ENCODE peak calls at places on chromosomes 2 and 18, in eight cellular contexts. E is NAMALWA; R is amniotic epithelial cell; B is neural crest cell; C is transverse colon; P is A172; T is ACHN; M is effector CD4-positive, alpha-beta T cell. J is an unnamed sample.

GRCh38 chr2:24570225-24570624 is 79.2 kb downstream of the NCOA1 start:
- DNase-seq in E (no peak), R (no peak), B (no peak), C (no peak), P (no peak), T (no peak), M (no peak), J (no peak)

GRCh38 chr2:16774091-16774490 is 108.5 kb upstream of the CYRIA start:
- DNase-seq in E (no peak), R (peak), B (no peak), C (no peak), P (peak), T (no peak), M (no peak), J (no peak)

GRCh38 chr2:237895544-237896506 is 36.4 kb downstream of the RAMP1 start:
- DNase-seq in E (no peak), R (no peak), B (no peak), C (peak), P (peak), T (no peak), M (no peak), J (no peak)

GRCh38 chr2:29632018-29632417 is 289.4 kb downstream of the ALK start:
- DNase-seq in E (no peak), R (peak), B (no peak), C (no peak), P (no peak), T (no peak), M (no peak), J (no peak)

GRCh38 chr2:235678712-235679111 is 184.9 kb downstream of the AGAP1 start:
- DNase-seq in E (no peak), R (no peak), B (no peak), C (no peak), P (no peak), T (no peak), M (no peak), J (no peak)

GRCh38 chr2:213281156-213281555 is 3.1 kb upstream of the SPAG16 start:
- DNase-seq in E (no peak), R (no peak), B (no peak), C (no peak), P (no peak), T (no peak), M (no peak), J (no peak)

GRCh38 chr18:13872373-13872772 is 43.0 kb downstream of the MC2R start:
- DNase-seq in E (no peak), R (no peak), B (no peak), C (no peak), P (no peak), T (no peak), M (no peak), J (no peak)

GRCh38 chr2:112321375-112322320 is 46.3 kb downstream of the ZC3H6 start:
- DNase-seq in E (no peak), R (peak), B (no peak), C (no peak), P (no peak), T (no peak), M (no peak), J (no peak)

GRCh38 chr2:40497251-40497859 is 45.5 kb upstream of the SLC8A1 start:
- DNase-seq in E (no peak), R (no peak), B (no peak), C (no peak), P (no peak), T (peak), M (no peak), J (no peak)

GRCh38 chr18:13481820-13482640 is 244.3 kb downstream of the FAM210A start:
- DNase-seq in E (no peak), R (no peak), B (no peak), C (peak), P (no peak), T (no peak), M (no peak), J (no peak)

GRCh38 chr18:8960740-8961657 is 141.5 kb upstream of the NDUFV2 start:
- DNase-seq in E (no peak), R (peak), B (no peak), C (no peak), P (peak), T (peak), M (no peak), J (no peak)

GRCh38 chr2:237557633-237558015 is 8.8 kb upstream of the PRLH start:
- DNase-seq in E (no peak), R (no peak), B (no peak), C (no peak), P (no peak), T (no peak), M (no peak), J (no peak)

GRCh38 chr18:2970762-2971659 is 41.9 kb downstream of the LPIN2 start:
- DNase-seq in E (no peak), R (peak), B (no peak), C (no peak), P (no peak), T (no peak), M (no peak), J (no peak)

GRCh38 chr18:8835556-8835955 is 130.2 kb downstream of the MTCL1 start:
- DNase-seq in E (no peak), R (peak), B (no peak), C (no peak), P (no peak), T (no peak), M (no peak), J (no peak)

GRCh38 chr2:134988994-134989605 is 58.1 kb downstream of the MAP3K19 start:
- DNase-seq in E (peak), R (peak), B (no peak), C (no peak), P (peak), T (peak), M (no peak), J (peak)

GRCh38 chr2:647691-648231 is 29.4 kb downstream of the TMEM18 start:
- DNase-seq in E (no peak), R (no peak), B (no peak), C (no peak), P (no peak), T (no peak), M (no peak), J (no peak)

GRCh38 chr18:66819235-66819634 is 215.3 kb upstream of the CDH19 start:
- DNase-seq in E (peak), R (no peak), B (no peak), C (no peak), P (no peak), T (no peak), M (no peak), J (no peak)

GRCh38 chr2:9714630-9715214 is 83.9 kb upstream of the YWHAQ start:
- DNase-seq in E (no peak), R (no peak), B (no peak), C (no peak), P (no peak), T (no peak), M (no peak), J (no peak)

GRCh38 chr2:47724221-47724981 is 58.5 kb upstream of the MSH6 start:
- DNase-seq in E (peak), R (peak), B (no peak), C (peak), P (no peak), T (peak), M (no peak), J (no peak)

GRCh38 chr2:144454466-144455287 is 65.2 kb downstream of the ZEB2 start:
- DNase-seq in E (no peak), R (peak), B (no peak), C (no peak), P (no peak), T (peak), M (no peak), J (no peak)

GRCh38 chr18:9260388-9261380 is 73.9 kb upstream of the TWSG1 start:
- DNase-seq in E (no peak), R (no peak), B (no peak), C (no peak), P (no peak), T (peak), M (no peak), J (no peak)

GRCh38 chr2:4763009-4763408 is 929.2 kb upstream of the SOX11 start:
- DNase-seq in E (peak), R (no peak), B (peak), C (no peak), P (peak), T (peak), M (no peak), J (peak)

GRCh38 chr2:202704248-202704647 is 69.5 kb downstream of the FAM117B start:
- DNase-seq in E (no peak), R (no peak), B (no peak), C (no peak), P (no peak), T (no peak), M (no peak), J (no peak)

GRCh38 chr18:2547477-2548087 is 23.7 kb downstream of the METTL4 start:
- DNase-seq in E (peak), R (peak), B (no peak), C (no peak), P (peak), T (peak), M (no peak), J (peak)

GRCh38 chr2:223007531-223007930 is 44.5 kb upstream of the KCNE4 start:
- DNase-seq in E (no peak), R (peak), B (no peak), C (no peak), P (no peak), T (no peak), M (no peak), J (no peak)

GRCh38 chr2:119264781-119265692 is 41.4 kb downstream of the STEAP3 start:
- DNase-seq in E (peak), R (peak), B (peak), C (peak), P (peak), T (peak), M (no peak), J (peak)